ENCODE peak calls at places on chromosomes 6 and 20, in five cellular contexts. N, U, B, T and P are unnamed samples.

GRCh38 chr20:19779634-19780033 is 21.6 kb downstream of the RIN2 start:
- DNase-seq in N (no peak), B (no peak), U (no peak), T (no peak), P (no peak)

GRCh38 chr6:143058987-143059386 is 1.7 kb upstream of the AIG1 start:
- DNase-seq in T (no peak), B (no peak), N (no peak), U (no peak), P (no peak)

GRCh38 chr6:116682334-116682712 is 1.3 kb downstream of the KPNA5 start:
- DNase-seq in T (peak; percentile 81), B (peak; percentile 45), U (peak; percentile 17), N (no peak), P (peak; percentile 82)

GRCh38 chr20:62604796-62605195 is 37.5 kb upstream of the SLCO4A1 start:
- DNase-seq in B (no peak), N (no peak), U (no peak), T (no peak), P (no peak)

GRCh38 chr6:73180718-73181619 is 44.3 kb downstream of the KHDC1L start:
- DNase-seq in T (peak; percentile 88), U (peak; percentile 56), N (peak; percentile 68), B (peak; percentile 85), P (peak; percentile 75)

GRCh38 chr20:15542655-15543054 is 1030.6 kb downstream of the KIF16B start:
- DNase-seq in T (no peak), N (no peak), U (no peak), B (no peak), P (no peak)

GRCh38 chr6:25769983-25770382 is 15.4 kb downstream of the SLC17A4 start:
- DNase-seq in B (peak; percentile 1), U (no peak), T (no peak), N (no peak), P (peak; percentile 7)

GRCh38 chr6:130411481-130411880 is 45.7 kb downstream of the TMEM200A start:
- DNase-seq in B (no peak), U (no peak), N (no peak), T (no peak), P (no peak)

DNA sequence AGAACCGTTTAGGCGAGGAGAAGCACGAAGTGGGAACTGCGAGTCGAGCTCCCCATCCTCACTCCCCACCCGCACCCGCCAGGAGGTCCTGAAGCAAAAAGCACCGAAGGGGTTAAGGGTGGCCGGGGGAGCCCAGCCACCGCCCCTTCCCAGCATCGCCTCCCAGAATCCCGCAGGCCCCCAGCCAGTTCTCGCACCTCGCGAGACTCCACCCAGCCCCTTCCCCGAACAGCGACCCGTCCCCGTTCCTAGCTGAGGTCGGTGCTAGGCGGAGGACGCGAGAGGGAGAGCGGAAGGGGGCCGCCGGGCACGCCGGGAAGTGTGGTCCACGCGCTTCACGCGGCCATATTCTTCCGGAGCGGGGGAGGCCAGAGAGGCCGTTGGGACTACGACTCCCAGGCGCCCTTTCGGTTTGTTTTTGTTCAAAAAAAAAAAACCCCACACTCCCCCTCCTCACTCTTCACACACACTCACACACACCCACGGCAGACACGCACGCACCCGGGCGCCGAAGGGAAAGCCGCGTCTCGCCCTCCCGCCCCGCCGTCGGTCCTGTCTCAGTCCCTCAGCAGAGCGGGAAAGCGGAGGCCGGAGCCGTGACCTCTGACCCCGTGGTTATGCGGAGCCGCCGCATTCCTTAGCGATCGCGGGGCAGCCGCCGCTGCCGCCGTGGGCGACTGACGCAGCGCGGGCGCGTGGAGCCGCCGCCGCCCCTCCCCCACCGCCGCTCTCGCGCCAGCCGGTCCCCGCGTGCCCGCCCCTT is at the start of gene ASXL1:
- DNase-seq in T (peak; percentile 96), B (peak; percentile 95), N (peak; percentile 99), U (peak; percentile 97), P (peak; percentile 92)
- TF ChIP-seq CTCF in T (no peak), B (no peak), N (no peak), U (no peak), P (no peak)

GRCh38 chr6:35318200-35318844 is 20.7 kb downstream of the DEF6 start:
- DNase-seq in U (peak; percentile 99), B (peak; percentile 60), T (peak; percentile 71), N (peak; percentile 97), P (peak; percentile 64)
- H3K4me3 ChIP-seq in U (peak overlapping the region; percentile 62), B (peak overlapping the region; percentile 71), T (peak overlapping the region; percentile 71), N (peak overlapping the region; percentile 63), P (peak overlapping the region; percentile 61)

GRCh38 chr6:44004625-44005506 is 122.4 kb downstream of the MRPL14 start:
- DNase-seq in N (no peak), U (peak; percentile 71), B (peak; percentile 35), T (no peak), P (no peak)
- TF ChIP-seq CTCF in N (peak; percentile 43), U (peak; percentile 46), B (peak; percentile 45), T (peak; percentile 27), P (peak; percentile 23)

GRCh38 chr6:45378324-45378926 is 691 bp upstream of the SUPT3H start:
- DNase-seq in U (peak; percentile 58), B (no peak), T (no peak), N (no peak), P (no peak)
- H3K4me3 ChIP-seq in U (peak overlapping the region; percentile 67), B (peak overlapping the region; percentile 84), T (peak overlapping the region; percentile 62), N (peak overlapping the region; percentile 97), P (peak overlapping the region; percentile 83)

GRCh38 chr6:167225903-167226508 is 65.1 kb upstream of the UNC93A start:
- DNase-seq in U (no peak), B (no peak), T (no peak), N (peak; percentile 86), P (no peak)

GRCh38 chr6:167226791-167227190 is 64.3 kb upstream of the UNC93A start:
- DNase-seq in B (no peak), U (no peak), T (no peak), N (no peak), P (no peak)

GRCh38 chr6:167232355-167232754 is 58.8 kb upstream of the UNC93A start:
- DNase-seq in T (no peak), U (no peak), N (no peak), B (no peak), P (no peak)

GRCh38 chr6:167227984-167228383 is 63.1 kb upstream of the UNC93A start:
- DNase-seq in N (no peak), B (no peak), T (no peak), U (no peak), P (no peak)

GRCh38 chr6:167229586-167229985 is 61.5 kb upstream of the UNC93A start:
- DNase-seq in T (no peak), B (no peak), N (no peak), U (no peak), P (no peak)
- TF ChIP-seq CTCF in T (no peak), B (no peak), N (no peak), U (no peak), P (no peak)